ENCODE peak calls at places on chromosomes 4 and X, in five cellular contexts. B is BE2C, G is PC-3, A is SJSA1, I is H9. O is an unnamed sample. For H3K4me1, the result is how much of the 10 kb centered on the place peaks cover.

GRCh38 chr4:82809614-82810013 is 11.0 kb upstream of the SCD5 start:
- DNase-seq in G (no peak), A (no peak), I (no peak), B (no peak), O (no peak)

GRCh38 chr4:108172231-108172779 is 3.6 kb upstream of the LEF1 start:
- DNase-seq in G (no peak), A (peak), B (peak), I (peak), O (peak)

GRCh38 chr4:158259955-158260575 is 49.8 kb downstream of the TMEM144 start:
- DNase-seq in G (peak), I (no peak), A (peak), B (no peak), O (peak)

GRCh38 chrX:129739591-129739990 is 812 bp downstream of the XPNPEP2 start:
- DNase-seq in B (no peak), A (no peak), G (no peak), I (no peak), O (no peak)

GRCh38 chr4:185395255-185395955 is at the start of gene LRP2BP:
- DNase-seq in B (no peak), I (no peak), A (no peak), G (peak), O (peak)

GRCh38 chr4:43402393-43402792 is 509.9 kb downstream of the GRXCR1 start:
- DNase-seq in B (no peak), I (no peak), A (no peak), G (no peak), O (no peak)

GRCh38 chr4:23333946-23334878 is 555.6 kb downstream of the PPARGC1A start:
- DNase-seq in A (peak), G (peak), B (no peak), I (peak), O (peak)

GRCh38 chrX:130771230-130771629 is 131.8 kb downstream of the ENOX2 start:
- DNase-seq in G (peak), A (no peak), B (no peak), I (no peak), O (peak)

GRCh38 chrX:30593435-30594200 is 16.1 kb upstream of the TASL start:
- DNase-seq in B (no peak), A (no peak), G (peak), I (peak), O (no peak)

GRCh38 chrX:71103110-71103983 is 3.2 kb downstream of the CXorf65 start:
- DNase-seq in A (no peak), B (peak), G (no peak), I (peak), O (no peak)

DNA sequence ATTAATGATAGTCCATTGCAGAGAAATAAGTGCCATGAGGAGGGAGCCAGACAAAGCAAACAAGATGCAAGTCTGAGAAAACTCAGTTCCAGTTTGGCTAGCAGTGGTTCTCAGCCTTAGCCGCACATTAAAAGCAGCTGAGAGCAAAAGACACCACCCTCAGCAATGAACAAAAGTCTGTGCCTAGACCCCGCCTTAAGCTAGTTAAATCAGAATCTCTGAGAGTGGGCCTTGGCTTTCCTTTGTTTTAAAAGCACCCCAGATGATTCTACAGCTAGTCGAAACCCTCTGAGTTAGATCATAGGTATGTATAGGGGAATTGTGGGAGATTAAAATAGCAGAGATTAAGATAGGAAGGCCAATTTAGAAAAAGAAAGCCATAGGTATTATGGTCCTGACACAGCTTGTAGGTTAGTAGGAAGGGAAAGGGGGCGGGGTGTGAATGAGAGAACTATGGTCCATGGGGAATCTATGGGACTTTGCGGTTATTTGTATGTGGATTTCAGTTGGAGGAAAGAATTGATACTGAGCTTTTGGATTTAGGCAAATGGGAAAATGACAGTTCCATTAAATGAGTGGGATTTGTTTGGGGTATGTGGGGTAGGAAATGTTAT is 12.0 kb downstream of the SPRY1 start:
- DNase-seq in I (no peak), B (no peak), A (no peak), G (peak), O (no peak)
- H3K4me1 ChIP-seq in I (under half), B (under half), A (under half), G (under half), O (under half)

GRCh38 chr4:168765322-168765721 is 244.7 kb downstream of the CBR4 start:
- DNase-seq in G (no peak), A (no peak), B (no peak), I (no peak), O (no peak)
- H3K4me1 ChIP-seq in G (under half), A (under half), B (under half), I (under half), O (under half)

DNA sequence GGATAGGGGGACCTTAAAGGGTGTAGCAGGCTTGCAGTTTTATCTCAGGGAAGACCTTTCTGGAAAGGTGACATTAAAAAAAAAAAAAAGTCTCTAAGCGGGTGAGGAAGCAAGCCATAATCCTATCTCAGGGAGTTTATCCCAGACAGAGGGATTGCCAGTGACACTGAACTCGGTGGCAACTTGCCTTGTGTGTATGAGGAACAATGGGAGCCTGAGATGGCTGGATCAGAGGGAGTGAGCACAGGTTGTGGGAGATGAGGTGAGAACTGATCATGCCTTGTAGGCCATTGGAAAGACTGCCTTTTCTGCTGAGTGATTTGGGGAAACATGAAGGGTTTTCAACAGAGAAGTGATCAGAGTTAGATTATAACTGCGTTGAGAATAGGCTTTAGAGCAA is 31.1 kb downstream of the DTHD1 start:
- DNase-seq in G (no peak), B (no peak), I (no peak), A (no peak), O (no peak)
- H3K4me1 ChIP-seq in G (under half), B (under half), I (under half), A (under half), O (under half)

GRCh38 chr4:6275351-6275750 is 5.7 kb downstream of the WFS1 start:
- DNase-seq in B (no peak), A (no peak), G (no peak), I (no peak), O (no peak)

GRCh38 chr4:6271206-6271605 is 1.6 kb downstream of the WFS1 start:
- DNase-seq in G (no peak), I (no peak), B (no peak), A (peak), O (no peak)

GRCh38 chr4:6271701-6272465 is 2.2 kb downstream of the WFS1 start:
- DNase-seq in I (no peak), B (no peak), G (peak), A (no peak), O (no peak)

GRCh38 chr4:6273661-6273990 is 4.0 kb downstream of the WFS1 start:
- DNase-seq in G (peak), I (no peak), A (no peak), B (no peak), O (no peak)

DNA sequence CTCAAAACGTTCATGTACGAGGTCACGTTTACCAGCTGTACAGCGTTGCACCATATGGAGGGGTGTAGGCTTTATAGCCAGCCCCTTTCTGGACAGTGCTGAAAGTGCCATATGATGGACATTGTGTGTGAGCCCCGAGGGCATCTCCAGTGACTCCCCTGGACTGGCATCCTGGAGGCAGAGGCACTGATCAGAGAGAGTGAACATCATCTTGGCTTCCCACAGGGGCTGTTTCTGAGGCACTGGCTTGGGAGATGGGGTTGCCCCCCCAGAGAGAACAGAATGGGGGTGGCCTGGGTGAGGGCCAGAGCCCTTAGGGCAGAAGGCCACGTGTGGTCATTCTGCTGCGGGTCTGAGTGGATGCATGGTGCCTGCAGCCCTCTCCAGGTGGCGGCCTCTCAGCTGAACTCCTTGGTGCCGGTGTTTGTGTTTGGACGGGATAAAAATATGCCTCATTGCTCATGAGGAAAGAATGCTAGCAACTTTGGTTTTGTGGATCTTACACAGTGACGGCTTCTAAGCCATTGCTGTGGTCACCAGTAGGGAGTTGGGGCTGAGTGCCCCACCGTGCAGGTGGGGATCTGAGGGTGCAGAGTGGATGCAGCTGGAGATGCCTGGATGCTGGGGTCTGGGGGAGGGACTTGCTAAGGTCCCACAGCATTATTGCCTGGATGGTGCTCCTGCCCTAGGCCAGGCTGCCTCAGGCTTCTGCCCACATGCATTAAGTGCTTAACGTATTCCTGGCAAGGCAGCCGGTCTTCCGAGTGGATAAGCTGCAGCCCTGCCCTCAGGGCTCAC is 3.4 kb downstream of the WFS1 start:
- DNase-seq in I (no peak), A (peak), B (peak), G (peak), O (peak)
- H3K4me1 ChIP-seq in I (under half), A (half or more), B (under half), G (under half), O (half or more)

DNA sequence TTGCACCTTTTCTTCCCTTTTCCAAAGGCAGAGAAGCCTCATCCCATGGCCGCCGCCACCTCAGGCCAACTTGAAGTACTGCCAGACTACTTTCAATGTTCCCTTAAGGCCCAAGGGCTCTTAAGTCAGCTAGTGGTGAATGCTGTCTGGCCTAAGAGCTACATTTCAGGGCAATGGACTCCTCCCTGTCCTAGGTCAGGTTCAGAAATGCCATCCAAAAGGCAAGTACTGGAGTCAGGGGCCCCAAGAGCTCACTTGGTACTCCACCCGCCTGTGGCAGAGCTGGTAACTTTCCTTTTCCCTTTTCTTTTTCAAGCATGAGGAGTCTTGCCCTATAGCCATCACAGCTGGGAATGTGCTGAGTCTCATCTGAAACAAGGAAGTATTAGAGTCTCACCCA is 327.1 kb downstream of the NAP1L3 start:
- DNase-seq in G (no peak), A (no peak), I (no peak), B (no peak), O (no peak)
- H3K4me1 ChIP-seq in G (under half), A (under half), I (under half), B (under half), O (under half)

GRCh38 chr4:40307627-40308497 is 27.3 kb upstream of the CHRNA9 start:
- DNase-seq in G (no peak), I (peak), B (no peak), A (no peak), O (no peak)
- H3K4me1 ChIP-seq in G (under half), I (under half), B (under half), A (under half), O (under half)

GRCh38 chrX:65702956-65703355 is 35.5 kb downstream of the MSN start:
- DNase-seq in B (no peak), I (no peak), A (no peak), G (no peak), O (no peak)

GRCh38 chrX:65697915-65698796 is 30.7 kb downstream of the MSN start:
- DNase-seq in G (no peak), I (peak), B (no peak), A (no peak), O (peak)

GRCh38 chrX:65696613-65697012 is 29.2 kb downstream of the MSN start:
- DNase-seq in I (no peak), G (no peak), A (no peak), B (no peak), O (no peak)

GRCh38 chrX:65695849-65696248 is 28.4 kb downstream of the MSN start:
- DNase-seq in A (no peak), I (no peak), B (no peak), G (no peak), O (no peak)

DNA sequence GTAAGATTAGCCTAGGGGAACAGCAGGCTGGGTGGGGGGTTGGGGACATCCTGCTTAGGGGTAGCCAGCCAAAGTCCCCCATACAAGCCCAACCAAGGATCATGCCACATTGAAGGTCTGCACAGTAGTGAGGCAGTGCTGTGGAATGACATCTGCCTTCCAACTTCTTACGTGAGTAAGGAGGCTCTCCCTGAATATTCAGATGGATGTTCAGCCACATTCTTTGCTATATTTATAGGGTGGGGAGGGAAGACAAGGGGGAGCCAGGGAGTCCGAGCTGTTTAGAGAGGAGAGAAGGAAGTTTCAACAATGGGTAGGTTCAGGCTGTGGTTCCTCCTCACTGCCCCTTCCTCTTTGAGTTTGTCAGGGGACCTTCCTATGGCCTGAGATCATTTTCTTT is 29.7 kb downstream of the MSN start:
- DNase-seq in B (no peak), I (no peak), G (no peak), A (peak), O (peak)
- H3K4me1 ChIP-seq in B (under half), I (under half), G (under half), A (under half), O (under half)

GRCh38 chr4:76197971-76198410 is 15.6 kb downstream of the SCARB2 start:
- DNase-seq in I (no peak), G (no peak), A (no peak), B (peak), O (no peak)

GRCh38 chr4:76198411-76199237 is 15.0 kb downstream of the SCARB2 start:
- DNase-seq in I (no peak), G (peak), A (peak), B (peak), O (peak)

GRCh38 chr4:76197001-76197743 is 16.5 kb downstream of the SCARB2 start:
- DNase-seq in A (no peak), G (no peak), I (no peak), B (no peak), O (no peak)

GRCh38 chr4:76200771-76201224 is 12.8 kb downstream of the SCARB2 start:
- DNase-seq in I (no peak), A (no peak), B (no peak), G (no peak), O (no peak)

GRCh38 chr4:76199664-76200211 is 13.9 kb downstream of the SCARB2 start:
- DNase-seq in I (peak), G (no peak), B (peak), A (no peak), O (peak)
- H3K4me1 ChIP-seq in I (under half), G (under half), B (under half), A (under half), O (under half)

GRCh38 chr4:41472098-41472497 is 65.9 kb upstream of the LIMCH1 start:
- DNase-seq in B (no peak), G (no peak), A (no peak), I (no peak), O (no peak)
- H3K4me1 ChIP-seq in B (under half), G (under half), A (under half), I (under half), O (under half)